ENCODE peak calls at places on chromosomes 12 and 14, in four cellular contexts. P, W, Y and C are unnamed samples.

GRCh38 chr14:63480599-63480998 is 62.6 kb downstream of the PPP2R5E start:
- DNase-seq in P (no peak), W (no peak), Y (no peak), C (no peak)

GRCh38 chr12:40152783-40153383 is 47.0 kb upstream of the SLC2A13 start:
- DNase-seq in P (no peak), W (peak), Y (peak), C (peak)

GRCh38 chr12:92696240-92696639 is 6.5 kb upstream of the PLEKHG7 start:
- DNase-seq in P (no peak), Y (no peak), W (no peak), C (no peak)

GRCh38 chr12:32566663-32567634 is 112.2 kb upstream of the DNM1L start:
- DNase-seq in W (no peak), Y (no peak), P (no peak), C (peak)

GRCh38 chr12:6494351-6494743 is 445 bp downstream of the NCAPD2 start:
- DNase-seq in P (no peak), W (no peak), Y (no peak), C (peak)

GRCh38 chr12:28191018-28191595 is 851 bp downstream of the CCDC91 start:
- DNase-seq in Y (peak), W (no peak), P (peak), C (peak)

GRCh38 chr14:104930526-104931322 is 6.0 kb downstream of the PLD4 start:
- DNase-seq in W (no peak), P (peak), Y (peak), C (no peak)

GRCh38 chr14:36700656-36701055 is 39.0 kb downstream of the PAX9 start:
- DNase-seq in P (no peak), Y (no peak), W (no peak), C (no peak)

GRCh38 chr14:96039633-96040311 is 610 bp downstream of the C14orf132 start:
- DNase-seq in W (no peak), P (peak), Y (no peak), C (no peak)

GRCh38 chr14:94382684-94383663 is 5.4 kb downstream of the SERPINA1 start:
- DNase-seq in P (no peak), Y (peak), W (no peak), C (no peak)

GRCh38 chr12:26126340-26127284 is 1.8 kb upstream of the BHLHE41 start:
- DNase-seq in Y (peak), P (peak), W (peak), C (peak)

GRCh38 chr12:130613131-130613530 is 103.0 kb downstream of the RIMBP2 start:
- DNase-seq in Y (peak), P (no peak), W (no peak), C (no peak)

GRCh38 chr12:68440068-68440581 is 108.0 kb upstream of the MDM1 start:
- DNase-seq in W (no peak), P (peak), Y (no peak), C (no peak)

GRCh38 chr12:93813972-93814821 is 137.0 kb downstream of the CRADD start:
- DNase-seq in Y (peak), P (no peak), W (peak), C (no peak)

GRCh38 chr14:50871914-50872732 is at the start of gene ABHD12B:
- DNase-seq in P (no peak), W (no peak), Y (no peak), C (no peak)

GRCh38 chr12:47987411-47988072 is 16.7 kb downstream of the COL2A1 start:
- DNase-seq in W (no peak), P (no peak), Y (no peak), C (no peak)

GRCh38 chr14:105155071-105155651 is 13.4 kb downstream of the JAG2 start:
- DNase-seq in P (no peak), Y (no peak), W (no peak), C (no peak)

GRCh38 chr12:54389139-54389508 is 4.6 kb upstream of the ZNF385A start:
- DNase-seq in W (no peak), Y (peak), P (no peak), C (no peak)

GRCh38 chr12:95648990-95649791 is 97.9 kb upstream of the USP44 start:
- DNase-seq in Y (peak), W (no peak), P (peak), C (no peak)

GRCh38 chr14:102583726-102584125 is 8.7 kb upstream of the RCOR1 start:
- DNase-seq in W (no peak), Y (no peak), P (no peak), C (no peak)

GRCh38 chr14:24366664-24367505 is 1.1 kb upstream of the NFATC4 start:
- DNase-seq in W (peak), P (peak), Y (peak), C (peak)

GRCh38 chr14:21248739-21249411 is 20.4 kb downstream of the HNRNPC start:
- DNase-seq in W (no peak), Y (no peak), P (no peak), C (peak)

GRCh38 chr14:21251215-21251614 is 18.0 kb downstream of the HNRNPC start:
- DNase-seq in P (no peak), Y (no peak), W (no peak), C (no peak)

GRCh38 chr14:21255385-21256101 is 13.7 kb downstream of the HNRNPC start:
- DNase-seq in W (no peak), Y (no peak), P (no peak), C (no peak)

GRCh38 chr14:21248338-21248737 is 20.9 kb downstream of the HNRNPC start:
- DNase-seq in P (no peak), Y (no peak), W (no peak), C (no peak)

GRCh38 chr14:21252149-21252548 is 17.1 kb downstream of the HNRNPC start:
- DNase-seq in Y (no peak), W (no peak), P (no peak), C (no peak)
- TF ChIP-seq POLR2A in Y (no peak), W (peak), P (no peak), C (no peak)

GRCh38 chr14:64825498-64825897 is 54.2 kb downstream of the SPTB start:
- DNase-seq in W (no peak), Y (peak), P (no peak), C (no peak)
- TF ChIP-seq POLR2A in W (no peak), Y (no peak), P (no peak), C (no peak)

GRCh38 chr12:124368421-124369032 is 73.6 kb downstream of the RFLNA start:
- DNase-seq in Y (no peak), P (no peak), W (no peak), C (no peak)

GRCh38 chr12:124369901-124370378 is 75.0 kb downstream of the RFLNA start:
- DNase-seq in P (no peak), Y (no peak), W (no peak), C (no peak)

GRCh38 chr12:124370851-124371250 is 76.0 kb downstream of the RFLNA start:
- DNase-seq in W (no peak), P (no peak), Y (no peak), C (no peak)

GRCh38 chr12:124370384-124370783 is 75.5 kb downstream of the RFLNA start:
- DNase-seq in P (no peak), Y (no peak), W (no peak), C (no peak)

DNA sequence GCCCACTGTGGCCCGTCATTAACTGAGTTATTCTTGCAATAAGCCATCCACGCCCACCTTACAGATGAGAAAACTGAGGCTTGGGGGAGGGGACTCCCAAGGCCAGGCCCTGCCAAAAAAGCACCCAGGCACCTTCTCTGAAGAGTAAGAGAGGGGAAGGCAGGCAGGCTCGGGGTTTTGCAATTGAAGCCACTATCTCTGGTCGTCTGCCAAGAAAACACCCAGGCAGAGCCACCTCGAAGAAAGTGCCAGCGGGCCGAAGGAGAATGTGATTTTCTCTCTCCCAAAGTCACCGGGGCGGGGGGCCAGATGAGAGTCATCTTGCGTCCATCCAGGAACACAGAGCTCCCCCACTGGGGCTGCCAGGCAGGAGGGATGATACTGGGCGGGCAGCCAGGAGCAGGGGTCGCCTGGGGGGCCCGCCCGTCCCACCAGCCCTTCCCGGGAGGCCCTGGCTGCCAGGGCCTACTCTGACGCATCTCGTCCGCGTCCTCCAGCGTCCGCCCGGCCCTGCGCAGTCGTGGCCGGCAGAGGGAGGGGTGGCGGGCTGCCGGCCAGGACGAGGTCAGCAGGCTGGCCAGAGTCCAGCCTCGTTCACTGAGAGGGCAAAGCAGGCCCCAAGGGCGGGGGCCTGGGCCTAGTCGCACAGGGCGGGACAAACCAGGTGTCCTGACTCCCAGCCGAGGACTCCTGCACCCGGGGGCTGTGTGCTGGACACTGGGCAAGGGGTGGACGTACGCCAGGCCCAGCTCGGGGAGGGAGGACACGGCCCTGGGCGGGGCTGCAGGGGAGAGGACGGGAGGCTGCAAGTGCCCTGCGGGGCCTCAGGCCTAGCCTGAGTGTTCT is 74.4 kb downstream of the RFLNA start:
- DNase-seq in Y (peak), W (peak), P (peak), C (peak)
- TF ChIP-seq POLR2A in Y (no peak), W (no peak), P (no peak), C (no peak)

GRCh38 chr12:114319422-114319821 is 86.5 kb downstream of the TBX5 start:
- DNase-seq in P (no peak), Y (no peak), W (no peak), C (no peak)
- TF ChIP-seq POLR2A in P (no peak), Y (no peak), W (no peak), C (no peak)

DNA sequence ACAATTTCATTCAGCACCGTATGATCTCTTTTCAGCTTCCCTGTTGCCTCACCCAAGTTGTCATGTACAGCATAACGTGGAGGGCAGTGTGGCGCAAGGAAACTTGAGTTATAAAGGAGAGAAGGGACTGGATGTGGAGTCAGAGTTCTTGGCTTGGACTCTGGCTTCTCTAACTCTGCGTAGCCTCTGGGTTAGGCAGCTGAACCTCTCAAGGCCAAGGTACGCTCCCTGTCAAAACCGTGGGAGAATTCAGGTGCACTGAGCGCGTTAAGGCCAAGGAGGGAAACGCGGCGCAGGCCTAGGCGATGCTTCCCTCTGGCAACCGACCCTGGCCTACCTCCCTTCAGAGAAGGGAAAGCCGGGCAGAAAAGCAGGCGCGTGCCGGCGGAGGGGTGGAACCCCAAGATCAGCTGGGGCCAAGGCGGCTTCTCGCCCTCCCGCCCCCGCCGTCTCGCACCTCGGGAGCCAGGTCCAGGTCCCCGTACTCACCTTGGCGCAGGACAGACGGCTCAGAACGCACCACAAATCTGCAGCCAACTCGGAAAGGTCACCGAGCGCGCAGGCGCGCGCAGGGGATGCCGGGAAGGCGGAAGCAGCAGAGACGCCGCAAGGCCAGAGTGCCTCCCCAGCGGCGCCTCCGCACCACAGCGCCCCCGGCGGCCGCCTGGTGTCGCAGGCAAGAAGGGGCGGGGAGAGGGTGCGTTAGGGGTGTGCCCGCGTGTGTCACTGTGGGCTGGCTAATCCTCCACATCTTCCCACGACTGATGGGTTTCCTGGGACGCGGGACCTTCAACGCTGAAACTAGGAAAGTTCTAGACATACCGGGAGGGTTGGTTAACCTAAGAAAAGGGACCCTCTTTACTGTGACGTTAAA is 7.0 kb upstream of the TDRD9 start:
- DNase-seq in W (peak), Y (peak), P (peak), C (peak)
- TF ChIP-seq POLR2A in W (peak), Y (peak), P (peak), C (peak)

DNA sequence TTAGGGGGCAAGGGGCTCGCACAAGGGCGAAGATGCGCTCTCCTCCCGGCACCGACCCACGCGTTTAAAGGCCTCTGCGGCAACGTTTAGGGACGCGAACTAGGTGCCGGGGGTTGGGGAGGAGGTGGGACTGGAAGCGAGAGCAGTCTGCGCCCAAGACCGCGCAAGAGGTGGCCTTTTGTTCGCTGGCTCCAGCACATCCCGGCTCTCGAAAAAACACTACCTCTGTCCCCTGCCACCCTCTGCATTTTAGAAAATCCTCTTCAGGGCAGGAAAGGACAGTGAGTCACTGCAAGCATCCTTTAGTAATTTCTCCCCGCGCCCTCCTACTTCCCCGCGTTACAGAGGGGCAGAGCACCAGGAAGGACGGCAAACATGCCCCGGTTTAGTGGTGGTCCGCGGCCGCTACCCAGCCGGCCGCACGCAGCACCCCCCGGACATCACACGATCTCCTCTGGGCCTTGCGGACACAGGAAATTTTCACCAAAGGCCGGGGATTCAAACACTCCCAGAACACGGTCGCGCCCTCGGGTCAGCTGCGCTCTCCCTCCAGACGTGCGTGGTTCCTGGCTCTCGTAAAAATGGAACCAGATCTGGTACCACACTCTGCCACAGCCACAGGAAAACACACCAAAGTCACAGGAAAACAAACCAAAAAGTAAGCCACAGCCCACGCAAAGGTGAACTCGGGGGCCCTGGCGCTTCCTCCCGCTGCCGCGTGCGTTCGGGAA is 1.1 kb downstream of the SLC38A1 start:
- DNase-seq in W (no peak), P (no peak), Y (peak), C (peak)
- TF ChIP-seq POLR2A in W (peak), P (no peak), Y (no peak), C (no peak)

GRCh38 chr12:52874573-52875435 is 26.0 kb upstream of the KRT78 start:
- DNase-seq in W (no peak), P (peak), Y (no peak), C (no peak)

GRCh38 chr12:52873513-52873831 is 24.7 kb upstream of the KRT78 start:
- DNase-seq in W (no peak), Y (no peak), P (no peak), C (no peak)

GRCh38 chr12:52876371-52876770 is 27.6 kb upstream of the KRT78 start:
- DNase-seq in Y (no peak), P (no peak), W (no peak), C (no peak)

GRCh38 chr12:52872644-52873384 is 24.0 kb upstream of the KRT78 start:
- DNase-seq in P (no peak), W (no peak), Y (no peak), C (no peak)

GRCh38 chr12:52873832-52874572 is 25.2 kb upstream of the KRT78 start:
- DNase-seq in Y (peak), P (peak), W (peak), C (peak)
- TF ChIP-seq POLR2A in Y (no peak), P (no peak), W (no peak), C (peak)

GRCh38 chr12:132908145-132909029 is 21.0 kb upstream of the CHFR start:
- DNase-seq in Y (peak), P (no peak), W (no peak), C (peak)
- TF ChIP-seq POLR2A in Y (no peak), P (no peak), W (no peak), C (no peak)

GRCh38 chr14:55579724-55580400 is at the start of gene KTN1:
- DNase-seq in W (peak), Y (peak), P (peak), C (peak)
- TF ChIP-seq POLR2A in W (peak), Y (no peak), P (peak), C (peak)